ENCODE peak calls at places on chromosomes 13 and 19, in eight cellular contexts. U is stomach; S is A172; N is GM10248; W is NT2/D1; C is activated T-helper 1 cell treated with anti-CD3 and anti-CD28 coated beads, Interleukin-12 subunit alpha, Interleukin-12 subunit beta, Interleukin-2, Interleukin-4 antibody, amounts not matched to agents 30 ng/mL and 10 ng/mL and 1 ng/mL, durations not matched to agents 14 hours and 24 hours and 36 hours; Z is RPMI7951; I is IMR-90. G is an unnamed sample.

GRCh38 chr13:47908200-47908902 is 92.7 kb downstream of the SUCLA2 start:
- DNase-seq in S (no peak), N (no peak), I (peak), Z (no peak), C (no peak), W (no peak), U (no peak), G (no peak)

GRCh38 chr19:11067356-11068113 is 21.7 kb upstream of the LDLR start:
- DNase-seq in I (peak), U (no peak), W (no peak), Z (no peak), C (no peak), N (no peak), S (peak), G (no peak)

GRCh38 chr19:42471554-42472249 is 29.0 kb upstream of the CXCL17 start:
- DNase-seq in U (peak), I (peak), N (no peak), W (no peak), C (no peak), Z (no peak), S (peak), G (no peak)

GRCh38 chr13:99307648-99308339 is 595 bp upstream of the GPR183 start:
- DNase-seq in W (peak), N (no peak), U (no peak), C (peak), S (peak), Z (peak), I (peak), G (no peak)

GRCh38 chr19:16076958-16077611 is 790 bp downstream of the TPM4 start:
- DNase-seq in C (no peak), U (peak), S (no peak), Z (no peak), I (no peak), W (no peak), N (no peak), G (no peak)

GRCh38 chr19:18700501-18701249 is 17.2 kb downstream of the CRTC1 start:
- DNase-seq in C (peak), S (peak), W (no peak), Z (no peak), N (peak), U (peak), I (peak), G (peak)

GRCh38 chr13:57375876-57376275 is 208.9 kb downstream of the PRR20E start:
- DNase-seq in W (no peak), S (no peak), I (no peak), U (no peak), C (no peak), N (no peak), Z (no peak), G (no peak)

GRCh38 chr13:18965347-18965855 is 216.2 kb downstream of the TUBA3C start:
- DNase-seq in U (no peak), N (no peak), I (no peak), C (no peak), Z (no peak), S (no peak), W (no peak), G (no peak)

GRCh38 chr19:5293607-5294089 is 47.0 kb downstream of the PTPRS start:
- DNase-seq in C (no peak), U (peak), Z (no peak), I (peak), N (no peak), W (peak), S (no peak), G (no peak)

GRCh38 chr13:44312898-44313551 is 60.6 kb upstream of the SERP2 start:
- DNase-seq in Z (peak), N (no peak), W (no peak), U (no peak), I (peak), C (no peak), S (peak), G (no peak)

GRCh38 chr13:47484564-47484963 is 516.5 kb downstream of the SUCLA2 start:
- DNase-seq in C (no peak), U (no peak), N (no peak), Z (peak), S (peak), W (no peak), I (peak), G (no peak)

GRCh38 chr19:33403221-33403972 is 29.9 kb downstream of the CEBPG start:
- DNase-seq in C (no peak), U (peak), S (no peak), N (no peak), W (no peak), Z (no peak), I (no peak), G (no peak)

GRCh38 chr13:71217827-71218226 is 649.2 kb downstream of the DACH1 start:
- DNase-seq in S (no peak), N (no peak), W (no peak), U (no peak), Z (no peak), C (no peak), I (no peak), G (no peak)

GRCh38 chr19:29836409-29836825 is 24.6 kb downstream of the CCNE1 start:
- DNase-seq in W (no peak), S (no peak), C (peak), Z (no peak), N (peak), I (no peak), U (no peak), G (no peak)

GRCh38 chr19:58559275-58560006 is 1.0 kb upstream of the UBE2M start:
- DNase-seq in U (peak), Z (peak), N (peak), W (peak), C (peak), I (peak), S (peak), G (peak)

GRCh38 chr13:97018029-97018819 is 23.9 kb upstream of the OXGR1 start:
- DNase-seq in S (peak), Z (peak), U (no peak), W (peak), N (peak), I (peak), C (peak), G (no peak)

GRCh38 chr13:105937451-105937850 is 598.0 kb downstream of the EFNB2 start:
- DNase-seq in Z (peak), S (no peak), U (no peak), I (peak), C (no peak), N (no peak), W (peak), G (no peak)

GRCh38 chr19:32877977-32878745 is 8.6 kb upstream of the SLC7A9 start:
- DNase-seq in Z (no peak), S (no peak), N (no peak), C (no peak), W (no peak), I (no peak), U (peak), G (no peak)

GRCh38 chr13:79796116-79796515 is 315.2 kb downstream of the NDFIP2 start:
- DNase-seq in Z (no peak), N (no peak), C (no peak), I (no peak), W (no peak), S (no peak), U (no peak), G (no peak)

GRCh38 chr19:33795370-33796163 is 1.1 kb upstream of the KCTD15 start:
- DNase-seq in S (no peak), C (peak), W (peak), Z (peak), N (peak), I (peak), U (peak), G (no peak)

GRCh38 chr13:28268800-28269223 is 130.5 kb downstream of the PAN3 start:
- DNase-seq in U (no peak), I (no peak), W (no peak), N (peak), Z (no peak), S (no peak), C (no peak), G (no peak)

GRCh38 chr13:40318366-40318765 is 348.1 kb downstream of the FOXO1 start:
- DNase-seq in N (no peak), C (no peak), U (peak), S (no peak), Z (no peak), W (no peak), I (no peak), G (no peak)

GRCh38 chr19:50640368-50640767 is 687 bp upstream of the SYT3 start:
- DNase-seq in Z (no peak), U (no peak), N (no peak), W (no peak), I (no peak), S (no peak), C (no peak), G (no peak)

GRCh38 chr13:87999141-87999765 is 328.1 kb downstream of the SLITRK5 start:
- DNase-seq in W (no peak), U (no peak), C (no peak), I (peak), N (no peak), S (peak), Z (no peak), G (no peak)

GRCh38 chr19:2609389-2610116 is 92.9 kb downstream of the GNG7 start:
- DNase-seq in W (no peak), N (no peak), U (no peak), Z (no peak), I (no peak), C (no peak), S (no peak), G (no peak)

GRCh38 chr13:75226755-75227435 is 255.1 kb downstream of the TBC1D4 start:
- DNase-seq in Z (peak), U (no peak), N (no peak), I (peak), C (no peak), W (no peak), S (peak), G (no peak)

GRCh38 chr13:65966991-65967451 is 1263.1 kb downstream of the PCDH9 start:
- DNase-seq in W (peak), I (peak), U (no peak), N (no peak), S (peak), C (no peak), Z (peak), G (no peak)

GRCh38 chr13:99004931-99005330 is 27.1 kb upstream of the DOCK9 start:
- DNase-seq in S (no peak), N (no peak), C (no peak), I (no peak), W (no peak), Z (no peak), U (no peak), G (no peak)

GRCh38 chr13:94549241-94550029 is 46.5 kb downstream of the TGDS start:
- DNase-seq in I (peak), U (peak), W (peak), N (peak), Z (no peak), S (peak), C (peak), G (peak)

GRCh38 chr13:49935171-49936084 is 712 bp downstream of the SPRYD7 start:
- DNase-seq in W (no peak), C (peak), I (peak), U (peak), N (peak), S (peak), Z (peak), G (peak)

GRCh38 chr13:26420282-26420960 is 137.1 kb upstream of the WASF3 start:
- DNase-seq in N (no peak), I (peak), S (no peak), Z (no peak), C (no peak), W (no peak), U (no peak), G (no peak)

GRCh38 chr19:30340724-30341595 is 31.2 kb upstream of the ZNF536 start:
- DNase-seq in Z (no peak), C (no peak), N (no peak), S (no peak), I (no peak), U (peak), W (no peak), G (no peak)

GRCh38 chr13:57633950-57634828 is 2.6 kb downstream of the PCDH17 start:
- DNase-seq in Z (no peak), I (no peak), U (no peak), S (no peak), N (no peak), W (no peak), C (no peak), G (peak)

GRCh38 chr19:36099166-36099785 is 11.7 kb upstream of the OVOL3 start:
- DNase-seq in S (no peak), U (no peak), W (no peak), Z (no peak), N (no peak), I (no peak), C (no peak), G (no peak)

GRCh38 chr13:76991432-76991795 is 467 bp upstream of the CLN5 start:
- DNase-seq in C (peak), S (peak), Z (no peak), N (peak), W (no peak), I (no peak), U (peak), G (peak)

GRCh38 chr13:110047511-110047910 is 259.4 kb downstream of the COL4A1 start:
- DNase-seq in N (no peak), U (peak), S (no peak), Z (peak), W (no peak), I (peak), C (no peak), G (no peak)

GRCh38 chr13:112664501-112665203 is 25.2 kb upstream of the ATP11A start:
- DNase-seq in C (no peak), N (no peak), I (peak), U (no peak), W (no peak), S (no peak), Z (no peak), G (no peak)